ENCODE peak calls at places on chromosomes 16 and 17, in eight cellular contexts. M, U, P, S, V, G, H and I are unnamed samples.

GRCh38 chr16:31382485-31383161 is 10.5 kb upstream of the ITGAD start:
- DNase-seq in U (peak), G (peak), M (peak), S (peak), V (peak), P (peak), H (peak), I (no peak)

GRCh38 chr17:48528153-48528912 is 2.5 kb downstream of the HOXB1 start:
- DNase-seq in G (no peak), H (peak), M (no peak), V (no peak), P (no peak), S (no peak), U (no peak), I (no peak)

GRCh38 chr16:88103011-88103410 is 151.8 kb downstream of the BANP start:
- DNase-seq in V (no peak), U (no peak), G (no peak), H (no peak), M (no peak), P (no peak), S (no peak), I (no peak)

GRCh38 chr16:6165330-6165984 is 1067.9 kb upstream of the EEF2KMT start:
- DNase-seq in U (no peak), S (no peak), M (no peak), H (no peak), V (no peak), G (no peak), P (no peak), I (no peak)

GRCh38 chr17:76538941-76539340 is 903 bp upstream of the PRCD start:
- DNase-seq in G (no peak), M (no peak), P (no peak), V (no peak), H (no peak), U (no peak), S (no peak), I (no peak)

GRCh38 chr16:85376292-85377095 is 236.6 kb upstream of the GSE1 start:
- DNase-seq in H (no peak), P (no peak), M (no peak), U (peak), V (no peak), S (no peak), G (no peak), I (no peak)

GRCh38 chr17:77957215-77957868 is 1.2 kb upstream of the TNRC6C start:
- DNase-seq in H (no peak), V (no peak), P (no peak), M (no peak), G (no peak), S (no peak), U (peak), I (peak)

GRCh38 chr17:44345497-44346026 is 460 bp downstream of the GRN start:
- DNase-seq in H (peak), U (peak), P (peak), G (peak), M (peak), S (no peak), V (peak), I (peak)

GRCh38 chr17:17682737-17683675 is 1.7 kb downstream of the RAI1 start:
- DNase-seq in H (peak), S (peak), V (peak), P (no peak), U (peak), M (peak), G (no peak), I (peak)

GRCh38 chr16:3961449-3961849 is 80.9 kb upstream of the CREBBP start:
- DNase-seq in S (no peak), G (no peak), U (peak), P (no peak), V (peak), M (no peak), H (no peak), I (no peak)

GRCh38 chr17:50944054-50944901 is 78.1 kb upstream of the TOB1 start:
- DNase-seq in U (peak), P (no peak), M (no peak), H (peak), G (peak), V (peak), S (peak), I (peak)

GRCh38 chr17:71926746-71927398 is 193.9 kb upstream of the SOX9 start:
- DNase-seq in G (no peak), H (no peak), U (no peak), M (no peak), S (no peak), P (no peak), V (no peak), I (no peak)

GRCh38 chr16:78900039-78900811 is 700.3 kb downstream of the MAF start:
- DNase-seq in U (no peak), V (no peak), M (no peak), S (no peak), G (no peak), H (no peak), P (no peak), I (no peak)